ENCODE peak calls at places on chromosome 7, in six cellular contexts. R is right atrium auricular region, F is hippocampal formation, E is right lobe of liver, S is NCI-H1105, V is neuronal stem cell. I is an unnamed sample.

GRCh38 chr7:134447383-134447782 is 11.5 kb downstream of the AKR1B1 start:
- DNase-seq in E (no peak), R (peak; percentile 42), S (no peak), V (no peak), F (no peak), I (no peak)

GRCh38 chr7:76514926-76515325 is 4.6 kb downstream of the UPK3B start:
- DNase-seq in V (no peak), E (no peak), S (no peak), R (no peak), F (no peak), I (peak; percentile 0)

GRCh38 chr7:890868-891267 is 14.5 kb downstream of the GET4 start:
- DNase-seq in V (no peak), E (no peak), F (no peak), R (no peak), S (no peak), I (no peak)

GRCh38 chr7:147700702-147701101 is 889.9 kb upstream of the C7orf33 start:
- DNase-seq in V (no peak), E (no peak), S (no peak), R (no peak), F (no peak), I (no peak)

GRCh38 chr7:47482013-47482761 is 99.7 kb downstream of the TNS3 start:
- DNase-seq in F (no peak), R (no peak), E (no peak), S (no peak), V (no peak), I (peak; percentile 97)

GRCh38 chr7:19024261-19024660 is 93.2 kb downstream of the TWIST1 start:
- DNase-seq in F (no peak), E (no peak), V (no peak), R (no peak), S (no peak), I (peak; percentile 52)

GRCh38 chr7:24756989-24757798 is at the start of gene GSDME:
- DNase-seq in R (no peak), V (peak; percentile 55), F (peak; percentile 78), E (peak; percentile 88), S (no peak), I (peak; percentile 78)

GRCh38 chr7:82441916-82442478 is 1.6 kb downstream of the CACNA2D1 start:
- DNase-seq in F (no peak), R (no peak), E (no peak), V (no peak), S (no peak), I (peak; percentile 6)

GRCh38 chr7:100162874-100163533 is 4.5 kb upstream of the TRAPPC14 start:
- DNase-seq in R (no peak), V (no peak), E (no peak), F (no peak), S (no peak), I (peak; percentile 39)

GRCh38 chr7:7183833-7184463 is 1.6 kb downstream of the C1GALT1 start:
- DNase-seq in R (no peak), E (no peak), F (no peak), S (no peak), V (no peak), I (peak; percentile 30)

GRCh38 chr7:95491634-95492314 is 6.0 kb downstream of the ASB4 start:
- DNase-seq in E (no peak), R (no peak), F (no peak), V (no peak), S (peak; percentile 83), I (peak; percentile 96)

GRCh38 chr7:100865971-100866720 is 1.0 kb upstream of the TRIP6 start:
- DNase-seq in F (peak; percentile 81), S (peak; percentile 77), V (no peak), R (no peak), E (peak; percentile 75), I (peak; percentile 61)

GRCh38 chr7:143205560-143206293 is 16.1 kb upstream of the TAS2R40 start:
- DNase-seq in S (no peak), E (no peak), V (no peak), R (no peak), F (peak; percentile 21), I (no peak)

GRCh38 chr7:31123317-31123716 is 71.2 kb downstream of the ADCYAP1R1 start:
- DNase-seq in F (no peak), R (peak; percentile 50), E (no peak), V (no peak), S (no peak), I (no peak)

GRCh38 chr7:30135551-30136271 is 925 bp downstream of the MTURN start:
- DNase-seq in E (peak; percentile 68), S (peak; percentile 52), R (peak; percentile 76), F (peak; percentile 66), V (peak; percentile 44), I (peak; percentile 71)

GRCh38 chr7:36047254-36047653 is 105.8 kb upstream of the EEPD1 start:
- DNase-seq in V (no peak), S (no peak), R (no peak), E (no peak), F (no peak), I (no peak)

GRCh38 chr7:140364819-140365218 is 33.5 kb downstream of the SLC37A3 start:
- DNase-seq in R (no peak), F (no peak), E (no peak), V (no peak), S (peak; percentile 42), I (no peak)

GRCh38 chr7:75906991-75907667 is 7.8 kb upstream of the POR start:
- DNase-seq in E (peak; percentile 79), R (no peak), F (no peak), V (no peak), S (no peak), I (no peak)

GRCh38 chr7:157384301-157384700 is 47.5 kb downstream of the DNAJB6 start:
- DNase-seq in F (no peak), S (no peak), V (no peak), E (no peak), R (no peak), I (no peak)

GRCh38 chr7:10797157-10797556 is 176.5 kb upstream of the PHF14 start:
- DNase-seq in E (no peak), R (no peak), F (no peak), V (no peak), S (no peak), I (no peak)

GRCh38 chr7:128053023-128053422 is 21.8 kb upstream of the LRRC4 start:
- DNase-seq in V (no peak), F (no peak), S (peak; percentile 90), E (no peak), R (no peak), I (peak; percentile 51)

GRCh38 chr7:16094651-16095050 is 326.7 kb downstream of the CRPPA start:
- DNase-seq in S (no peak), V (no peak), E (no peak), F (no peak), R (no peak), I (no peak)

GRCh38 chr7:27863866-27864265 is 123.9 kb downstream of the TAX1BP1 start:
- DNase-seq in E (no peak), S (no peak), V (no peak), F (no peak), R (no peak), I (peak; percentile 88)

GRCh38 chr7:51079494-51079893 is 237.1 kb downstream of the COBL start:
- DNase-seq in S (no peak), F (no peak), R (no peak), V (no peak), E (no peak), I (no peak)

GRCh38 chr7:136138991-136139390 is 161.8 kb upstream of the MTPN start:
- DNase-seq in F (no peak), S (no peak), R (no peak), E (no peak), V (no peak), I (no peak)

GRCh38 chr7:5001003-5001402 is 42.0 kb upstream of the MMD2 start:
- DNase-seq in F (no peak), V (no peak), R (no peak), S (no peak), E (no peak), I (no peak)

GRCh38 chr7:21352540-21353387 is 75.1 kb upstream of the SP4 start:
- DNase-seq in V (no peak), S (no peak), E (no peak), F (no peak), R (no peak), I (no peak)

GRCh38 chr7:1961776-1962276 is 270.9 kb downstream of the MAD1L1 start:
- DNase-seq in R (no peak), F (no peak), E (no peak), S (no peak), V (no peak), I (peak; percentile 74)

I was measured in kidney tubule cell.